ENCODE peak calls at places on chromosomes 4 and X, in five cellular contexts. E is PC-9; L is CD8-positive, alpha-beta T cell; V is cardiac muscle cell; P is psoas muscle. C is an unnamed sample.

GRCh38 chrX:70219938-70220764 is 14.3 kb upstream of the AWAT1 start:
- DNase-seq in E (peak), L (no peak), V (peak), P (no peak), C (peak)

GRCh38 chr4:108978066-108978465 is 215.2 kb upstream of the ETNPPL start:
- DNase-seq in E (no peak), L (no peak), V (no peak), P (no peak), C (no peak)

GRCh38 chr4:169160825-169161224 is 109.9 kb downstream of the SH3RF1 start:
- DNase-seq in E (no peak), L (no peak), V (peak), P (peak), C (no peak)

GRCh38 chr4:48578132-48578964 is 88.3 kb downstream of the ZAR1 start:
- DNase-seq in E (no peak), L (peak), V (peak), P (no peak), C (no peak)

GRCh38 chrX:40871385-40872082 is 136.2 kb upstream of the MED14 start:
- DNase-seq in E (no peak), L (no peak), V (peak), P (no peak), C (no peak)

GRCh38 chrX:46953597-46953996 is 41.4 kb downstream of the JADE3 start:
- DNase-seq in E (peak), L (no peak), V (peak), P (no peak), C (no peak)

GRCh38 chr4:155809835-155810234 is 51.0 kb downstream of the GUCY1B1 start:
- DNase-seq in E (no peak), L (no peak), V (peak), P (no peak), C (no peak)

GRCh38 chr4:24582235-24582863 is 2.0 kb downstream of the DHX15 start:
- DNase-seq in E (no peak), L (no peak), V (peak), P (no peak), C (no peak)

GRCh38 chr4:184148871-184149637 is 68.6 kb downstream of the ENPP6 start:
- DNase-seq in E (no peak), L (no peak), V (peak), P (no peak), C (no peak)

GRCh38 chr4:15262396-15262795 is 165.4 kb upstream of the C1QTNF7 start:
- DNase-seq in E (no peak), L (no peak), V (no peak), P (no peak), C (no peak)

GRCh38 chr4:52037730-52038108 is 380 bp downstream of the SGCB start:
- DNase-seq in E (no peak), L (no peak), V (peak), P (peak), C (no peak)

GRCh38 chrX:155949098-155949497 is 48.4 kb upstream of the IL9R start:
- DNase-seq in E (no peak), L (no peak), V (peak), P (no peak), C (peak)

GRCh38 chr4:37795796-37796195 is 30.7 kb upstream of the PGM2 start:
- DNase-seq in E (no peak), L (no peak), V (no peak), P (no peak), C (no peak)

GRCh38 chr4:47933798-47934197 is 19.4 kb upstream of the NFXL1 start:
- DNase-seq in E (peak), L (no peak), V (peak), P (no peak), C (no peak)

GRCh38 chrX:12972239-12972638 is 2.7 kb upstream of the TMSB4X start:
- DNase-seq in E (no peak), L (no peak), V (no peak), P (no peak), C (no peak)

GRCh38 chrX:23554304-23554703 is 113.0 kb upstream of the PRDX4 start:
- DNase-seq in E (peak), L (no peak), V (peak), P (no peak), C (no peak)

GRCh38 chr4:60744767-60745166 is 455.4 kb upstream of the ADGRL3 start:
- DNase-seq in E (no peak), L (no peak), V (peak), P (no peak), C (no peak)

GRCh38 chr4:83677656-83678055 is 141.7 kb downstream of the GPAT3 start:
- DNase-seq in E (no peak), L (no peak), V (no peak), P (no peak), C (no peak)

GRCh38 chrX:110407910-110408545 is 49.4 kb downstream of the RTL9 start:
- DNase-seq in E (peak), L (peak), V (peak), P (no peak), C (no peak)

GRCh38 chrX:10106801-10107200 is 50.0 kb upstream of the CLCN4 start:
- DNase-seq in E (no peak), L (peak), V (no peak), P (no peak), C (no peak)

GRCh38 chr4:65669008-65669971 is 999 bp downstream of the EPHA5 start:
- DNase-seq in E (no peak), L (no peak), V (peak), P (no peak), C (no peak)

GRCh38 chr4:157804986-157805385 is 367.8 kb downstream of the GASK1B start:
- DNase-seq in E (no peak), L (no peak), V (no peak), P (no peak), C (no peak)

GRCh38 chr4:157806176-157806575 is 366.6 kb downstream of the GASK1B start:
- DNase-seq in E (no peak), L (no peak), V (no peak), P (no peak), C (no peak)

GRCh38 chr4:157804169-157804543 is 368.7 kb downstream of the GASK1B start:
- DNase-seq in E (no peak), L (no peak), V (no peak), P (no peak), C (no peak)

GRCh38 chr4:157810137-157810774 is 362.6 kb downstream of the GASK1B start:
- DNase-seq in E (no peak), L (no peak), V (no peak), P (no peak), C (peak)

DNA sequence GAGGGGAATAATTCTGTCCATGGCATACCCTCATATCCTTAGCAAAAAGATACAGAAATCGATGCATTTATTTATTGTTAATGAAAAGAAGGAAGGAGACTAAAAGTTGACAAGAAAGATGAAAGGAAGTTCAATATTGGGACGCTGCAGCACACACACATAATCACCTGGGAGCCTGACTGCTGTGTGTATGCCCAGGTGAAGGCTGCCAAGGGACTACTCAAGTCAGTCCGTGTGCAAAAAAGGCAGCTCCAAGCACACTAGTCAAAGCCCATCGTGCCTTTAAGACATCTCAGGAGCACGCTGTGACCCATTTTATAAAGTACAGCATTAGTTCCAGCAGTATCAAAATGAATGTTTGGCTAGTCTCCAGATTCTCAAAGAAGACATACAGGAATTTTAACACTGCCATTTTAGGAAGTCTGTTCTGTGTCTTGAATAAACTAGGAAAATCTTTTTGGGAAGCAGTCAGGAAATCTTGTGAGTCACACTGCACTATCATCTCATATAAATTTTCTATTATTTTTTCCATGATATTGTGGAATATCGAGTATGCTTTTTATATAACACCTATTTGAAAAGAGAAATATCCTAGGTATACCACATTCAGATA is 363.9 kb downstream of the GASK1B start:
- DNase-seq in E (no peak), L (no peak), V (no peak), P (no peak), C (no peak)
- H3K27ac ChIP-seq in E (no peak), L (no peak), V (no peak), P (no peak), C (no peak)

GRCh38 chr4:1008840-1009646 is 2.4 kb upstream of the FGFRL1 start:
- DNase-seq in E (no peak), L (peak), V (no peak), P (peak), C (no peak)

GRCh38 chr4:1010522-1011021 is 854 bp upstream of the FGFRL1 start:
- DNase-seq in E (peak), L (peak), V (peak), P (peak), C (peak)

GRCh38 chr4:1009647-1010521 is 1.5 kb upstream of the FGFRL1 start:
- DNase-seq in E (peak), L (peak), V (peak), P (peak), C (no peak)

GRCh38 chr4:1012031-1012739 is 759 bp downstream of the FGFRL1 start:
- DNase-seq in E (peak), L (peak), V (peak), P (peak), C (no peak)

DNA sequence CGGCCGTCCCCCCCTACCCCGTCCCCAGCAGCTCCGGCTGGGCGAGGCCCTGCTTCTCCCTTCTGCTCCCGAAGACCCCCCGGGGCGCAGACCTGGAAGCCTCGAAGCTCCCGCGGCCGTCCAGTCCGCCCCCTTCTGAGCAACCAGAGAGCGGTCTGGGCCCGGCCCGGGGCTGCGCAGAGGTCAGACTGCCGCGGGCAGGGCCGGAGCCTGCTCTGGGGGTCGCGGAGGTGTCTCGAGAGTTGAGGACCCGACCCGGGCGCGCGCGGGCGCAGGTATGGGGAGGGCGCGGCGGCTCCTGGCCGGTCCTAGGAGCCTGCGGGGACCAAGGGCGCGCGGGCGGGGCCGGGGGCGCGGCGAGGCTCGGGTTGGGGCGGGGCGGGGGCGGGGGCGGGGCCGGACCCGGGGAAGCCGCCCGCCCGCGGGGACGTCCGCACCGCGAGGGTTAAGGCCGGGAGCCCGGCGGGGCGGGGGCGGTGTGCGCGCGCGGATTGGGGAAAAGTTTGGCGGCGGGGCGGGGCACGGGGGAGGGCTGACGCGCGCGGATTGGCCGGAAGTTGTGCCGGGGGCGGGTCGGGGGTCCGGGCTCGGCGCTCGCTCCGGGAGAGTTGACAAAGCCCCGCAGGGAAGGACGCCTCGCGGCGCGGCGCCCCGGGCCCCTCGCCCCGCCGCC is at the start of gene FGFRL1:
- DNase-seq in E (peak), L (peak), V (peak), P (peak), C (peak)
- H3K27ac ChIP-seq in E (peak), L (peak), V (no peak), P (peak), C (peak)

DNA sequence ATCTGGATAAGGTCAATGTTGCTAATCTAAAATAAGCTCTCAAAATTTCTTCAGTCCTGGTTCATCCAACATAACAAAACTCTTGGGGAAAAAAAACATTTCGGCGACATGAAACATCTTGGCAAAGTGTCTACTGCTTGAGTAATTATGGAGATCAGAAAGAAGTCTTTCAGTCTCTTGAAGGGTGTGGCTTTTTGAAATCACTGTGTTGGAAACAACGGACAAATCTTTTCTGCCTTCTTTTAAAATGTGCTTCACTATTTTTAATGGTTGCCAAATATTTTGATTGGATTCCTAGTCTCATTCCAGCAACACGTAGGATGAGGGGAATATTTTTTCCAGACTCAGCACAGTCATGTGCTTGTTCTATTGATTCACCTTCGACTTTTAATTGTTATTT is 138.6 kb downstream of the KLHL8 start:
- DNase-seq in E (no peak), L (no peak), V (no peak), P (no peak), C (no peak)
- H3K27ac ChIP-seq in E (no peak), L (no peak), V (no peak), P (peak), C (no peak)

DNA sequence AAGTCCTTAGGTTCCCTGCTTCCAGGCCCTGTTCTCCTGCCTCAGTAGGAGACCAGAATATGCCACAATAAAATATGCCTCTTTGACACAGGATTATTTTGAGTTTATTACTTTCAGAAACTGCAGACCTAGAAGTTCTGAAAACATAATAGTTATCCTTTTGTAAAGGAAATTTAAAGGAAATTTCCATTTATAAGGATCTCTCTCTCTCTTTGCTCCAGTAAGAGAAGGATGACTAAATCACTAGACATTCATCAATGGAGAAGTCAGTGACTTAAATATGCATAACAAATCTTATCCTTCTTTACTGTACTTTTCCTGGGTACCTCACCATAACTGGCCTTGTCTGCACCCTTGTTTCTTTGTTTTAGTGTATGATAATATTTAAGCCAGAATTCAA is 28.2 kb upstream of the OPHN1 start:
- DNase-seq in E (no peak), L (no peak), V (no peak), P (no peak), C (no peak)
- H3K27ac ChIP-seq in E (no peak), L (no peak), V (no peak), P (no peak), C (peak)